ENCODE peak calls at places on chromosomes 2 and 18, in ten cellular contexts. One of them, this sample, is unnamed.

GRCh38 chr2:203808041-203808750 is 59.4 kb upstream of the CTLA4 start:
- DNase-seq in uterus: no peak
- DNase-seq in right atrium auricular region: no peak
- DNase-seq in left ventricle myocardium inferior: no peak
- DNase-seq in cardiac muscle cell: no peak
- DNase-seq in IMR-90: peak
- DNase-seq in AG10803: peak
- DNase-seq in breast epithelium: no peak
- DNase-seq in heart right ventricle: no peak
- DNase-seq in fibroblast of lung: peak
- DNase-seq in this sample: peak

GRCh38 chr18:35038881-35039491 is 2.2 kb upstream of the MAPRE2 start:
- DNase-seq in uterus: no peak
- DNase-seq in right atrium auricular region: no peak
- DNase-seq in left ventricle myocardium inferior: no peak
- DNase-seq in cardiac muscle cell: no peak
- DNase-seq in IMR-90: no peak
- DNase-seq in AG10803: no peak
- DNase-seq in breast epithelium: no peak
- DNase-seq in heart right ventricle: no peak
- DNase-seq in fibroblast of lung: no peak
- DNase-seq in this sample: no peak

GRCh38 chr2:69915050-69915945 is at the start of gene MXD1:
- DNase-seq in uterus: no peak
- DNase-seq in right atrium auricular region: no peak
- DNase-seq in left ventricle myocardium inferior: peak
- DNase-seq in cardiac muscle cell: peak
- DNase-seq in IMR-90: no peak
- DNase-seq in AG10803: no peak
- DNase-seq in breast epithelium: no peak
- DNase-seq in heart right ventricle: no peak
- DNase-seq in fibroblast of lung: no peak
- DNase-seq in this sample: peak

GRCh38 chr18:75211721-75212625 is 1.4 kb downstream of the TSHZ1 start:
- DNase-seq in uterus: peak
- DNase-seq in right atrium auricular region: no peak
- DNase-seq in left ventricle myocardium inferior: peak
- DNase-seq in cardiac muscle cell: peak
- DNase-seq in IMR-90: peak
- DNase-seq in AG10803: no peak
- DNase-seq in breast epithelium: no peak
- DNase-seq in heart right ventricle: peak
- DNase-seq in fibroblast of lung: no peak
- DNase-seq in this sample: peak

GRCh38 chr18:36187138-36187825 is at the start of gene MOCOS:
- DNase-seq in uterus: peak
- DNase-seq in right atrium auricular region: peak
- DNase-seq in left ventricle myocardium inferior: peak
- DNase-seq in cardiac muscle cell: peak
- DNase-seq in IMR-90: peak
- DNase-seq in AG10803: peak
- DNase-seq in breast epithelium: peak
- DNase-seq in heart right ventricle: peak
- DNase-seq in fibroblast of lung: peak
- DNase-seq in this sample: peak

GRCh38 chr2:2229898-2230817 is 100.9 kb downstream of the MYT1L start:
- DNase-seq in uterus: no peak
- DNase-seq in right atrium auricular region: no peak
- DNase-seq in left ventricle myocardium inferior: peak
- DNase-seq in cardiac muscle cell: peak
- DNase-seq in IMR-90: no peak
- DNase-seq in AG10803: peak
- DNase-seq in breast epithelium: no peak
- DNase-seq in heart right ventricle: peak
- DNase-seq in fibroblast of lung: no peak
- DNase-seq in this sample: no peak

GRCh38 chr18:51391731-51392130 is 194.2 kb upstream of the MEX3C start:
- DNase-seq in uterus: no peak
- DNase-seq in right atrium auricular region: no peak
- DNase-seq in left ventricle myocardium inferior: no peak
- DNase-seq in cardiac muscle cell: no peak
- DNase-seq in IMR-90: no peak
- DNase-seq in AG10803: no peak
- DNase-seq in breast epithelium: no peak
- DNase-seq in heart right ventricle: no peak
- DNase-seq in fibroblast of lung: no peak
- DNase-seq in this sample: no peak

GRCh38 chr2:46097714-46098480 is 199.3 kb upstream of the EPAS1 start:
- DNase-seq in uterus: peak
- DNase-seq in right atrium auricular region: peak
- DNase-seq in left ventricle myocardium inferior: no peak
- DNase-seq in cardiac muscle cell: peak
- DNase-seq in IMR-90: peak
- DNase-seq in AG10803: peak
- DNase-seq in breast epithelium: no peak
- DNase-seq in heart right ventricle: no peak
- DNase-seq in fibroblast of lung: peak
- DNase-seq in this sample: peak

DNA sequence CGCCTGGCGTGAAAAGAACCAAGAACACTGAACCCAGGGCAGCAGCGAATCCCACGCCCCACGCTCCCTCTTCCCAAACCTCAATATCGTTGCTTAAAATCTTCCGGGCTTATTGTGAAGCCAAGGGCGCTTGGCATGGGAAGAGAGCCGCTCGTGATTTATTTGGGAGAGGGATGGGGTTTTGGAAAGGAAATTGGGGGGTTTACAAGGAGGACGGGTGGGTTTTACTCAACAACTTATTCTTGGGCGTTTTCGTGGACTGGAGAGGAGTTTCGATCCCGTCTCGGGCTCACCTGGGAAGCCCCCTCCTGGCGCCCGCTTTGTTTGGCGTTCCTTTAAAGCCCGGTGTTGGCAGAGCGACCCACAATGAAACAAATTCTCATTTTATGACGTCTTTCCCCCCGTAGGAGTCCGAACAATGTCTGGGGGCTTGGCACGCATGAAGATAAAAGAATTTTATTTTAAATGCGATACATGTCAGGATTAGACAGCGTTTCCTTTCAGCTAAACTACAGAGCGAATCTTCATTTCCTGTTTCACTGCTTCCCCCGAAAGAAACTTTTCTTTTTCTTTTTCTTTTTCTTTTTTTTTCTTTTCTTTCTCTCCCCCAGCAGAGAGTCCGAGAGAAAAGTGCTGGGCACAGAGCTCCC is 135.3 kb downstream of the INSIG2 start:
- DNase-seq in uterus: no peak
- DNase-seq in right atrium auricular region: no peak
- DNase-seq in left ventricle myocardium inferior: no peak
- DNase-seq in cardiac muscle cell: peak
- DNase-seq in IMR-90: no peak
- DNase-seq in AG10803: peak
- DNase-seq in breast epithelium: no peak
- DNase-seq in heart right ventricle: no peak
- DNase-seq in fibroblast of lung: peak
- DNase-seq in this sample: peak
- H3K4me3 ChIP-seq in uterus: no peak
- H3K4me3 ChIP-seq in right atrium auricular region: no peak
- H3K4me3 ChIP-seq in left ventricle myocardium inferior: peak
- H3K4me3 ChIP-seq in cardiac muscle cell: peak
- H3K4me3 ChIP-seq in IMR-90: peak
- H3K4me3 ChIP-seq in AG10803: peak
- H3K4me3 ChIP-seq in breast epithelium: peak
- H3K4me3 ChIP-seq in heart right ventricle: peak
- H3K4me3 ChIP-seq in fibroblast of lung: peak
- H3K4me3 ChIP-seq in this sample: peak

GRCh38 chr2:9770308-9771100 is 72.8 kb upstream of the TAF1B start:
- DNase-seq in uterus: peak
- DNase-seq in right atrium auricular region: peak
- DNase-seq in left ventricle myocardium inferior: peak
- DNase-seq in cardiac muscle cell: peak
- DNase-seq in IMR-90: peak
- DNase-seq in AG10803: peak
- DNase-seq in breast epithelium: peak
- DNase-seq in heart right ventricle: no peak
- DNase-seq in fibroblast of lung: peak
- DNase-seq in this sample: peak
- H3K4me3 ChIP-seq in uterus: no peak
- H3K4me3 ChIP-seq in right atrium auricular region: no peak
- H3K4me3 ChIP-seq in left ventricle myocardium inferior: peak
- H3K4me3 ChIP-seq in cardiac muscle cell: no peak
- H3K4me3 ChIP-seq in IMR-90: no peak
- H3K4me3 ChIP-seq in AG10803: no peak
- H3K4me3 ChIP-seq in breast epithelium: peak
- H3K4me3 ChIP-seq in heart right ventricle: no peak
- H3K4me3 ChIP-seq in fibroblast of lung: no peak
- H3K4me3 ChIP-seq in this sample: no peak

DNA sequence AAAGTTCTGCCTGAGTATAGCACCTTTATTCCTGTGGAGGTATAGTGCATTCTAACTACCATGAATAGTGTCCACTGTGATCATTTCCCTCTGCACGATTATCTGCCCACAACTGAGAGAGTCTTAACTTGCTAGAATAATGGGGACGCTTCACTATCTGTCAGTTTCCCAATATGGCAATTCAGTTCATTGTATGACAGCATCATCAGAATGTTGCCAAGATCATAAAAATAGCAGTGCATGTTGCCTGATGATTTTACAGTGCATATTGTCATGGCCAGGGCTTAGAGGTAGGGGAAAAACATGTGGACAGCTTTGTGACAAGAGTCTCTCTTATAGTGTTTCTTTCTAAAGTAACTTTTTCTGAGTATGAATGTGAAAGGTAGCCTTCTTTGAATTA is 6.1 kb downstream of the RASGRP3 start:
- DNase-seq in uterus: no peak
- DNase-seq in right atrium auricular region: no peak
- DNase-seq in left ventricle myocardium inferior: no peak
- DNase-seq in cardiac muscle cell: no peak
- DNase-seq in IMR-90: no peak
- DNase-seq in AG10803: no peak
- DNase-seq in breast epithelium: no peak
- DNase-seq in heart right ventricle: no peak
- DNase-seq in fibroblast of lung: no peak
- DNase-seq in this sample: no peak
- H3K4me3 ChIP-seq in uterus: no peak
- H3K4me3 ChIP-seq in right atrium auricular region: no peak
- H3K4me3 ChIP-seq in left ventricle myocardium inferior: no peak
- H3K4me3 ChIP-seq in cardiac muscle cell: no peak
- H3K4me3 ChIP-seq in IMR-90: no peak
- H3K4me3 ChIP-seq in AG10803: no peak
- H3K4me3 ChIP-seq in breast epithelium: no peak
- H3K4me3 ChIP-seq in heart right ventricle: no peak
- H3K4me3 ChIP-seq in fibroblast of lung: no peak
- H3K4me3 ChIP-seq in this sample: no peak

GRCh38 chr2:219444566-219445091 is 10.0 kb downstream of the SPEG start:
- DNase-seq in uterus: no peak
- DNase-seq in right atrium auricular region: no peak
- DNase-seq in left ventricle myocardium inferior: no peak
- DNase-seq in cardiac muscle cell: no peak
- DNase-seq in IMR-90: no peak
- DNase-seq in AG10803: no peak
- DNase-seq in breast epithelium: no peak
- DNase-seq in heart right ventricle: no peak
- DNase-seq in fibroblast of lung: no peak
- DNase-seq in this sample: no peak
- H3K4me3 ChIP-seq in uterus: peak
- H3K4me3 ChIP-seq in right atrium auricular region: no peak
- H3K4me3 ChIP-seq in left ventricle myocardium inferior: no peak
- H3K4me3 ChIP-seq in cardiac muscle cell: no peak
- H3K4me3 ChIP-seq in IMR-90: no peak
- H3K4me3 ChIP-seq in AG10803: no peak
- H3K4me3 ChIP-seq in breast epithelium: peak
- H3K4me3 ChIP-seq in heart right ventricle: no peak
- H3K4me3 ChIP-seq in fibroblast of lung: no peak
- H3K4me3 ChIP-seq in this sample: no peak

DNA sequence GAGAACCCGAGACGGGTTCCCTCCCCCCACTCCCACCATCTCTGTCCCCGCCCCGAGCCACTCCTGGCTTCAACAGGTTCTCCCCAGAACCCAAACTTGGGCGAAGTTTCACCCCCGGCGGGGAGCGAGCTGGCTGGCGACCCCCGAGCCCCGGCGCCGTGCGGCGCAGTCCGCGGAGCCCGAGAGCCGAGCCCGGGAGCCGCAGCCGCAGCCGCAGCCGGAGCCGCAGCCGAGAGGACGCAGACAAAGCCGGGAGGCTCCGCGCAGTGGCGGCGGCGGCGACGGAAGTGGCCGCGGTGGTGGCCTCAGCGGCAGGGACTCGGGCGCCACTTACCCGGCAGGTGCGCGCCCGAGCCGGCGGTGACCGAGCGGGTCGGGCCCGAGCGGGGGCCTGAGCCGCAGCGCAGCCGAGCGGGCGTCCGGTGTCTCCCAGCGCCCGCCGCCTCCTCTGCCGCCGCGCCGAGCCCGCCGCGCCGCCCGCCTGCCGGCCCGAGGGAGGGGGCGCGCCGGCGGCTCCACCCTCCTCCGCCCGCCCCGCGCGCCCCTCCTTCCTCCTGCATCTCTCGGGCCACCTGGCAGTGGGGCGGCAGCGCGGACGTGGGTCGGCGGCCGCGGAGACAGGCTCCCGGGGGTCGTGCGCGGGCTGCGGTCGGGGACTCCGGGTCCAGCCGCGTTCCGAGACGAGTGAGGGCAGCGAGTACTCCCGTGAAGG is at the start of gene ECEL1:
- DNase-seq in uterus: no peak
- DNase-seq in right atrium auricular region: no peak
- DNase-seq in left ventricle myocardium inferior: peak
- DNase-seq in cardiac muscle cell: peak
- DNase-seq in IMR-90: no peak
- DNase-seq in AG10803: no peak
- DNase-seq in breast epithelium: no peak
- DNase-seq in heart right ventricle: no peak
- DNase-seq in fibroblast of lung: no peak
- DNase-seq in this sample: no peak
- H3K4me3 ChIP-seq in uterus: no peak
- H3K4me3 ChIP-seq in right atrium auricular region: no peak
- H3K4me3 ChIP-seq in left ventricle myocardium inferior: peak
- H3K4me3 ChIP-seq in cardiac muscle cell: peak
- H3K4me3 ChIP-seq in IMR-90: no peak
- H3K4me3 ChIP-seq in AG10803: no peak
- H3K4me3 ChIP-seq in breast epithelium: peak
- H3K4me3 ChIP-seq in heart right ventricle: no peak
- H3K4me3 ChIP-seq in fibroblast of lung: no peak
- H3K4me3 ChIP-seq in this sample: peak

GRCh38 chr2:5696351-5696740 is 4.2 kb downstream of the SOX11 start:
- DNase-seq in uterus: no peak
- DNase-seq in right atrium auricular region: no peak
- DNase-seq in left ventricle myocardium inferior: no peak
- DNase-seq in cardiac muscle cell: peak
- DNase-seq in IMR-90: peak
- DNase-seq in AG10803: peak
- DNase-seq in breast epithelium: no peak
- DNase-seq in heart right ventricle: no peak
- DNase-seq in fibroblast of lung: peak
- DNase-seq in this sample: no peak
- H3K4me3 ChIP-seq in uterus: no peak
- H3K4me3 ChIP-seq in right atrium auricular region: peak
- H3K4me3 ChIP-seq in left ventricle myocardium inferior: peak
- H3K4me3 ChIP-seq in cardiac muscle cell: peak
- H3K4me3 ChIP-seq in IMR-90: peak
- H3K4me3 ChIP-seq in AG10803: peak
- H3K4me3 ChIP-seq in breast epithelium: peak
- H3K4me3 ChIP-seq in heart right ventricle: peak
- H3K4me3 ChIP-seq in fibroblast of lung: peak
- H3K4me3 ChIP-seq in this sample: peak

GRCh38 chr2:148553332-148553887 is 91.1 kb upstream of the EPC2 start:
- DNase-seq in uterus: no peak
- DNase-seq in right atrium auricular region: no peak
- DNase-seq in left ventricle myocardium inferior: no peak
- DNase-seq in cardiac muscle cell: no peak
- DNase-seq in IMR-90: no peak
- DNase-seq in AG10803: no peak
- DNase-seq in breast epithelium: no peak
- DNase-seq in heart right ventricle: no peak
- DNase-seq in fibroblast of lung: no peak
- DNase-seq in this sample: no peak
- H3K4me3 ChIP-seq in uterus: no peak
- H3K4me3 ChIP-seq in right atrium auricular region: peak
- H3K4me3 ChIP-seq in left ventricle myocardium inferior: peak
- H3K4me3 ChIP-seq in cardiac muscle cell: no peak
- H3K4me3 ChIP-seq in IMR-90: peak
- H3K4me3 ChIP-seq in AG10803: peak
- H3K4me3 ChIP-seq in breast epithelium: peak
- H3K4me3 ChIP-seq in heart right ventricle: peak
- H3K4me3 ChIP-seq in fibroblast of lung: peak
- H3K4me3 ChIP-seq in this sample: peak